ENCODE peak calls at places on chromosomes 13 and 19, in six cellular contexts. One of them, this sample, is unnamed.
A peak's percentile ranks its signal among the peaks of the same experiment; 100 is the strongest.

GRCh38 chr13:41562083-41562482 is 104.7 kb downstream of the RGCC start:
- DNase-seq in Caki2: no peak
- DNase-seq in cardiac fibroblast: peak; percentile 85
- DNase-seq in activated CD4-positive, alpha-beta T cell treated with anti-CD3 and anti-CD28 coated beads for 1 hour: no peak
- DNase-seq in fibroblast of lung: peak; percentile 76
- DNase-seq in Peyer's patch: no peak
- DNase-seq in this sample: no peak

GRCh38 chr19:14770944-14771839 is 7.2 kb downstream of the ADGRE2 start:
- DNase-seq in Caki2: no peak
- DNase-seq in cardiac fibroblast: no peak
- DNase-seq in activated CD4-positive, alpha-beta T cell treated with anti-CD3 and anti-CD28 coated beads for 1 hour: no peak
- DNase-seq in fibroblast of lung: no peak
- DNase-seq in Peyer's patch: peak; percentile 13
- DNase-seq in this sample: no peak

GRCh38 chr19:42422092-42422575 is 5.1 kb downstream of the LIPE start:
- DNase-seq in Caki2: no peak
- DNase-seq in cardiac fibroblast: no peak
- DNase-seq in activated CD4-positive, alpha-beta T cell treated with anti-CD3 and anti-CD28 coated beads for 1 hour: no peak
- DNase-seq in fibroblast of lung: no peak
- DNase-seq in Peyer's patch: no peak
- DNase-seq in this sample: no peak

GRCh38 chr19:50717026-50717723 is 2.4 kb downstream of the SHANK1 start:
- DNase-seq in Caki2: no peak
- DNase-seq in cardiac fibroblast: no peak
- DNase-seq in activated CD4-positive, alpha-beta T cell treated with anti-CD3 and anti-CD28 coated beads for 1 hour: no peak
- DNase-seq in fibroblast of lung: no peak
- DNase-seq in Peyer's patch: no peak
- DNase-seq in this sample: no peak

GRCh38 chr19:33435706-33436359 is 62.3 kb downstream of the CEBPG start:
- DNase-seq in Caki2: no peak
- DNase-seq in cardiac fibroblast: no peak
- DNase-seq in activated CD4-positive, alpha-beta T cell treated with anti-CD3 and anti-CD28 coated beads for 1 hour: no peak
- DNase-seq in fibroblast of lung: no peak
- DNase-seq in Peyer's patch: no peak
- DNase-seq in this sample: no peak

GRCh38 chr19:4256563-4256962 is 9.7 kb downstream of the YJU2 start:
- DNase-seq in Caki2: no peak
- DNase-seq in cardiac fibroblast: peak; percentile 11
- DNase-seq in activated CD4-positive, alpha-beta T cell treated with anti-CD3 and anti-CD28 coated beads for 1 hour: no peak
- DNase-seq in fibroblast of lung: no peak
- DNase-seq in Peyer's patch: no peak
- DNase-seq in this sample: no peak

GRCh38 chr19:55071913-55072312 is 3.8 kb upstream of the EPS8L1 start:
- DNase-seq in Caki2: no peak
- DNase-seq in cardiac fibroblast: no peak
- DNase-seq in activated CD4-positive, alpha-beta T cell treated with anti-CD3 and anti-CD28 coated beads for 1 hour: no peak
- DNase-seq in fibroblast of lung: no peak
- DNase-seq in Peyer's patch: no peak
- DNase-seq in this sample: no peak

GRCh38 chr19:44609219-44609618 is 4.1 kb upstream of the IGSF23 start:
- DNase-seq in Caki2: no peak
- DNase-seq in cardiac fibroblast: no peak
- DNase-seq in activated CD4-positive, alpha-beta T cell treated with anti-CD3 and anti-CD28 coated beads for 1 hour: no peak
- DNase-seq in fibroblast of lung: no peak
- DNase-seq in Peyer's patch: no peak
- DNase-seq in this sample: no peak

GRCh38 chr13:32501058-32501457 is 37.5 kb downstream of the N4BP2L2 start:
- DNase-seq in Caki2: no peak
- DNase-seq in cardiac fibroblast: no peak
- DNase-seq in activated CD4-positive, alpha-beta T cell treated with anti-CD3 and anti-CD28 coated beads for 1 hour: no peak
- DNase-seq in fibroblast of lung: no peak
- DNase-seq in Peyer's patch: no peak
- DNase-seq in this sample: no peak

GRCh38 chr19:43695985-43696729 is 19.7 kb upstream of the IRGC start:
- DNase-seq in Caki2: no peak
- DNase-seq in cardiac fibroblast: no peak
- DNase-seq in activated CD4-positive, alpha-beta T cell treated with anti-CD3 and anti-CD28 coated beads for 1 hour: no peak
- DNase-seq in fibroblast of lung: no peak
- DNase-seq in Peyer's patch: no peak
- DNase-seq in this sample: no peak

GRCh38 chr13:30103161-30103858 is 204.0 kb downstream of the KATNAL1 start:
- DNase-seq in Caki2: no peak
- DNase-seq in cardiac fibroblast: no peak
- DNase-seq in activated CD4-positive, alpha-beta T cell treated with anti-CD3 and anti-CD28 coated beads for 1 hour: no peak
- DNase-seq in fibroblast of lung: no peak
- DNase-seq in Peyer's patch: no peak
- DNase-seq in this sample: no peak

GRCh38 chr19:48283908-48284307 is 14.0 kb downstream of the ZNF114 start:
- DNase-seq in Caki2: no peak
- DNase-seq in cardiac fibroblast: peak; percentile 94
- DNase-seq in activated CD4-positive, alpha-beta T cell treated with anti-CD3 and anti-CD28 coated beads for 1 hour: no peak
- DNase-seq in fibroblast of lung: peak; percentile 75
- DNase-seq in Peyer's patch: no peak
- DNase-seq in this sample: no peak

GRCh38 chr19:4851551-4852290 is 15.7 kb downstream of the PLIN3 start:
- DNase-seq in Caki2: peak; percentile 96
- DNase-seq in cardiac fibroblast: peak; percentile 67
- DNase-seq in activated CD4-positive, alpha-beta T cell treated with anti-CD3 and anti-CD28 coated beads for 1 hour: peak; percentile 58
- DNase-seq in fibroblast of lung: peak; percentile 51
- DNase-seq in Peyer's patch: peak; percentile 84
- DNase-seq in this sample: peak; percentile 83

GRCh38 chr13:49560270-49561063 is 24.9 kb downstream of the RCBTB1 start:
- DNase-seq in Caki2: peak; percentile 71
- DNase-seq in cardiac fibroblast: peak; percentile 31
- DNase-seq in activated CD4-positive, alpha-beta T cell treated with anti-CD3 and anti-CD28 coated beads for 1 hour: no peak
- DNase-seq in fibroblast of lung: peak; percentile 68
- DNase-seq in Peyer's patch: no peak
- DNase-seq in this sample: no peak

GRCh38 chr19:20367811-20368294 is 197.7 kb downstream of the ZNF737 start:
- DNase-seq in Caki2: no peak
- DNase-seq in cardiac fibroblast: no peak
- DNase-seq in activated CD4-positive, alpha-beta T cell treated with anti-CD3 and anti-CD28 coated beads for 1 hour: no peak
- DNase-seq in fibroblast of lung: no peak
- DNase-seq in Peyer's patch: no peak
- DNase-seq in this sample: no peak

GRCh38 chr13:30907167-30907761 is 1.2 kb downstream of the MEDAG start:
- DNase-seq in Caki2: no peak
- DNase-seq in cardiac fibroblast: peak; percentile 54
- DNase-seq in activated CD4-positive, alpha-beta T cell treated with anti-CD3 and anti-CD28 coated beads for 1 hour: no peak
- DNase-seq in fibroblast of lung: peak; percentile 74
- DNase-seq in Peyer's patch: no peak
- DNase-seq in this sample: no peak

GRCh38 chr19:7928334-7928706 is 2.4 kb upstream of the CTXN1 start:
- DNase-seq in Caki2: no peak
- DNase-seq in cardiac fibroblast: no peak
- DNase-seq in activated CD4-positive, alpha-beta T cell treated with anti-CD3 and anti-CD28 coated beads for 1 hour: no peak
- DNase-seq in fibroblast of lung: no peak
- DNase-seq in Peyer's patch: no peak
- DNase-seq in this sample: no peak